ENCODE peak calls at places on chromosome 4, in eight cellular contexts. O, P, D, A, V, Q, X and Z are unnamed samples.

GRCh38 chr4:86706923-86707597 is 112.9 kb downstream of the PTPN13 start:
- DNase-seq in O (no peak), P (no peak), D (peak), A (peak), V (no peak), Q (peak), X (no peak), Z (no peak)

GRCh38 chr4:123832173-123833026 is 435.8 kb downstream of the SPRY1 start:
- DNase-seq in O (no peak), P (no peak), D (peak), A (peak), V (no peak), Q (peak), X (peak), Z (no peak)

GRCh38 chr4:170022211-170022610 is 4.0 kb downstream of the MFAP3L start:
- DNase-seq in O (no peak), P (no peak), D (no peak), A (no peak), V (no peak), Q (no peak), X (no peak), Z (no peak)

GRCh38 chr4:82268050-82268825 is 105.6 kb downstream of the HNRNPD start:
- DNase-seq in O (peak), P (peak), D (peak), A (peak), V (no peak), Q (peak), X (peak), Z (peak)

GRCh38 chr4:111633663-111634266 is 511.5 kb upstream of the FAM241A start:
- DNase-seq in O (no peak), P (no peak), D (no peak), A (no peak), V (no peak), Q (no peak), X (no peak), Z (no peak)

GRCh38 chr4:174292473-174292872 is 8.8 kb downstream of the CEP44 start:
- DNase-seq in O (no peak), P (no peak), D (no peak), A (peak), V (no peak), Q (no peak), X (no peak), Z (no peak)

GRCh38 chr4:81503586-81503985 is 31.9 kb upstream of the RASGEF1B start:
- DNase-seq in O (no peak), P (no peak), D (no peak), A (no peak), V (no peak), Q (no peak), X (no peak), Z (no peak)

GRCh38 chr4:98181815-98182214 is 38.5 kb upstream of the STPG2 start:
- DNase-seq in O (no peak), P (peak), D (peak), A (peak), V (no peak), Q (peak), X (no peak), Z (no peak)

GRCh38 chr4:139005774-139006173 is 9.8 kb upstream of the NOCT start:
- DNase-seq in O (no peak), P (no peak), D (no peak), A (no peak), V (no peak), Q (no peak), X (no peak), Z (no peak)

GRCh38 chr4:146132445-146132844 is 43.1 kb upstream of the LSM6 start:
- DNase-seq in O (no peak), P (no peak), D (no peak), A (no peak), V (peak), Q (no peak), X (no peak), Z (no peak)

GRCh38 chr4:24671824-24672223 is 87.5 kb upstream of the DHX15 start:
- DNase-seq in O (no peak), P (no peak), D (no peak), A (no peak), V (no peak), Q (no peak), X (no peak), Z (no peak)